ENCODE peak calls at places on chromosomes 6 and 20, in four cellular contexts. V is prostate gland, O is aorta, P is SK-N-SH. Z is an unnamed sample. For H3K27me3, the result is how much of the 10 kb centered on the place peaks cover.

GRCh38 chr6:85360794-85361642 is 88.9 kb upstream of the NT5E start:
- DNase-seq in V (no peak), O (no peak), P (no peak), Z (peak)

GRCh38 chr6:108074057-108074358 is 533 bp downstream of the OSTM1 start:
- DNase-seq in V (no peak), O (no peak), P (no peak), Z (no peak)

GRCh38 chr20:55540486-55540885 is 464.8 kb downstream of the CBLN4 start:
- DNase-seq in V (no peak), O (no peak), P (no peak), Z (no peak)

GRCh38 chr6:137571854-137572253 is 77.7 kb upstream of the OLIG3 start:
- DNase-seq in V (no peak), O (no peak), P (peak), Z (peak)

GRCh38 chr6:29211488-29211887 is 40.8 kb downstream of the OR2J2 start:
- DNase-seq in V (no peak), O (no peak), P (no peak), Z (no peak)

GRCh38 chr20:45339799-45340198 is 8.4 kb downstream of the SDC4 start:
- DNase-seq in V (no peak), O (no peak), P (no peak), Z (no peak)

GRCh38 chr20:31606928-31607639 is 2.0 kb downstream of the ID1 start:
- DNase-seq in V (peak), O (no peak), P (peak), Z (no peak)

GRCh38 chr6:123276439-123277045 is 280.5 kb downstream of the CLVS2 start:
- DNase-seq in V (no peak), O (no peak), P (no peak), Z (no peak)

GRCh38 chr20:61514018-61514755 is 262.1 kb downstream of the CDH4 start:
- DNase-seq in V (no peak), O (peak), P (no peak), Z (no peak)

GRCh38 chr6:50124572-50124971 is 74.8 kb upstream of the DEFB112 start:
- DNase-seq in V (no peak), O (no peak), P (no peak), Z (no peak)

GRCh38 chr6:34243901-34244884 is 4.6 kb downstream of the SMIM29 start:
- DNase-seq in V (no peak), O (peak), P (peak), Z (peak)

GRCh38 chr6:154565331-154565730 is 54.8 kb upstream of the CNKSR3 start:
- DNase-seq in V (no peak), O (no peak), P (no peak), Z (no peak)

GRCh38 chr6:133631421-133631820 is 257.5 kb upstream of the TCF21 start:
- DNase-seq in V (no peak), O (no peak), P (no peak), Z (peak)

GRCh38 chr6:157099912-157100593 is 223.3 kb downstream of the TMEM242 start:
- DNase-seq in V (no peak), O (no peak), P (no peak), Z (no peak)

DNA sequence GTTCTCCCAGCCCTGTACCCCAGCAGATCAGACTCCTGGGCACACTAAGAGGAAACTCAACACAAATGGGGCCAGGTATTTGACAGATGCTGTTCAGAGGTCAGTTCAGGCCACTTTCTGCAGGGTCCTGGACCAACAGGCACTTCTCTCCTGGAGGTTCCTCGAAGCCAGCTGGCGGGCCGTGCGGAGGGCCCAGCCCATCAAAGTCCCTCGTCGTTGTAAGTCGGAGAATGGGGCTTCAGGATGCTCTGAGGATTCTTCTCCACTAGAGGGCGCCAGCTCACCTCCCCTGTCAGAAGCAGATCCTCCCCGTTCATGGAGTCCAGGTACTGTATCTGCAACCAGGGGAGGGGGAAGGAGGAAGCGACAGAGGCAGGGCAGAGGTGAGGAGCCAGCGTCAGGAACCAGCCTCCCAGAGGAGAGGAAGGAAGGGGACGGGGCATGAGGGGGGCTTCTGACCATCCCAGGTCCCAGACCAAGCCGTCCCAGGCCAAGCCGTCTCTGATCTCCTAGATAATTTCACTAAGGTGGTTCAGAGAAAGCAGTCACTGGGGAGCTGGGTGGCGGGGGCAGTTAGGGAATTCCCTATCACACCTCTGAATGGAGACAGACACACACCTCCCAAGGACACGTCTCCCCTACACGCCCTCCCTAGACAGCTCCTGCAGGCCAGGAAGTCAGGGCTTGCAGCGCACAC is 11.7 kb upstream of the FAM83C start:
- DNase-seq in V (peak), O (peak), P (peak), Z (peak)
- H3K27ac ChIP-seq in V (no peak), O (no peak), P (peak), Z (peak)

DNA sequence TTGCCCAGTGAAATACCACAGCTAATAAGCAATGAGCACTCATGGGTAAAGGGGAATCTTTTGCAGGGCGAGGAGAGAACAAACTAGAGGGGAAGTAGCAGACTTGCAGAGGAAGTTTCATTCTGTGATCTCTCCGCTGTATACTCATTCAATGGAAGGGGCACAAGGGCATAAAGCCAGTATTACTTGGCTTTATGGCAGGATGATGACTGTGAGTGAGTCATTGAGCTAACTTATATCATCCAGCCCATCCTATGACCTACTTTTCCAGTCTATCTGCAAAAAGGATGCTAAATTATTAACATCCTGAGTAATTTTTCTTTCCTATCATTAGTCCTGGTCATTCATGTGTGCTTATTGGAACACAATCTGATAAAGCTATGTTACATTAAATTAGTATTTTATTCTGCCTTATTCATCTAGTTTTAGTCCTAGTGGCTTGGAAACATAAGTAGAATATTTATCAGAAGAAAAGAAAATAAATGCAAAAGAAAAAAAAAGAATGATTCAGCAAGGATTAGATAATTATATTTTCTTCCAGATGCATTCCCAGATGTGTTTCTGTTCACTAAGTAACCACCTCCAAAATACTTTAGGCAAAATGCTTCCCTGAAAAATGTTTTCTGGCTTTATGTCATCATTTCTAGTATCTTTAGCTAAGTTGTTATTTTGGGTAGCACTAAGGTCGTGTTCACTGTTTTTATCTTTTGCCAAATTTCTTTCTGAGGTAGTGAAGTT is 471.7 kb downstream of the CDKAL1 start:
- DNase-seq in V (no peak), O (no peak), P (peak), Z (peak)
- H3K4me3 ChIP-seq in V (no peak), O (no peak), P (no peak), Z (no peak)

GRCh38 chr20:59741073-59741472 is 136.7 kb downstream of the PHACTR3 start:
- DNase-seq in V (no peak), O (no peak), P (no peak), Z (no peak)
- H3K27me3 ChIP-seq in V (under half), O (under half), P (under half), Z (under half)

GRCh38 chr6:106731144-106731842 is 101.9 kb downstream of the QRSL1 start:
- DNase-seq in V (no peak), O (no peak), P (no peak), Z (no peak)

GRCh38 chr6:106730672-106731071 is 101.3 kb downstream of the QRSL1 start:
- DNase-seq in V (no peak), O (no peak), P (no peak), Z (no peak)

GRCh38 chr6:106731843-106732160 is 102.4 kb downstream of the QRSL1 start:
- DNase-seq in V (no peak), O (no peak), P (no peak), Z (no peak)

GRCh38 chr6:106729848-106730247 is 100.5 kb downstream of the QRSL1 start:
- DNase-seq in V (no peak), O (no peak), P (no peak), Z (no peak)

DNA sequence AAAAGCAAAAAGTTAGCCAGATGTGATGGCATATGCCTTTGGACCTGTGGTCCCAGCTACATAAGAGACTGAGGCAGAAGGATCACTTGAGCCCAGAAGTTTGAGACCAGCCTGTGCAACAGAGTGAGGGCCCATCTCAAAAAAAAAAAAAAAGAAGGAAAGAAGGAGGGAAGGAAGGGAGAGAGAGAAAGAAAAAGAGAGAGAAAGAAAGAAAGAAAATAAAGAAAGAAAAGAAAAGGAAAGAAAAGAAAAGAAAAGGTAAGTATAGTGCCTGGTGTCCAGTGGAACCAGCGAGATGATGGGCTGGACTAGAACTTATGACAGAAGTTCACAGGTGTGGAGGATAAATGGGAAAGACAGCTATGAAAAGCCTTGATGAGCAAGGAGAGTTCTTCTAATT is 100.9 kb downstream of the QRSL1 start:
- DNase-seq in V (no peak), O (no peak), P (no peak), Z (no peak)
- H3K27ac ChIP-seq in V (no peak), O (no peak), P (no peak), Z (no peak)

DNA sequence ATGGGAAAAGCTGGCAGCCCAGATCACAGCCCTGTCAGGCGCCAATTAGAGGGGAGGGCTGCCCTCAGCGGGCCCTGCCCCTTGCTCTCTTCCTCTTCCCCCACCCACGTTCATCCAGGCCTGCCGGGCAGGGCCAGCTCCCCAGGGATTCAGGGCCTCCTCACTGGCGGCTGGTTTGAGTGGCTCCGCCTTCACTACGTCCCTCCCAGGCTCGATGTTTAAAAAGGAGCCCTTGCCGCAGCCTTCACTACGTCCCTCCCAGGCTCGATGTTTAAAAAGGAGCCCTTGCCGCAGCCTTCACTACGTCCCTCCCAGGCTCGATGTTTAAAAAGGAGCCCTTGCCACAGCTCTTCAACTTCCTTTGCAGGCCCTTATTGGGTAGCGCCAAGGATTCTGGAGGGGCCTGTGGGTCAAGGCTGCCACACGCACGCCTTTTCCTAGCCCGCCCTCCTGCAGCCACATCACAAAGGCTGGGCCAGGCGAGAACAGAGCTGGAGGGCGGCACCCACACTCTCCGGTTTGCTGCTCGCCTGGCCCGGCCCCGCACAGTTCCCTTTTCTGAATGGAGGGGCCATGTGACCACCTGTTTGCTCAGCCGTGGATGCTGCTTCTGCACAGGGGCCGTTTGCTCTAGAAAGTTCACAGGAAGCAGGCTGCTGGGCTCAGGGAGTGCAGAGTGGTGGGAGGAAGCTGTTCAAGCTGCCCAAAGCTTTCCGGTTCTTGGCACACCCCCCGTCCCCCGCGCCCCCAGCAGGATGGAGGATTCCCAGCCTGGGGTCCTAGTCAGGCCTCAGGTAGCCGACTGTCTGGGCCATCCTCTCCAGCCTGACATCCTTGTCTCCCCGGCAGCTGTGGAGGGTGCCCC is 1.6 kb downstream of the SLC17A9 start:
- DNase-seq in V (peak), O (peak), P (no peak), Z (peak)
- H3K4me3 ChIP-seq in V (peak), O (no peak), P (no peak), Z (peak)

DNA sequence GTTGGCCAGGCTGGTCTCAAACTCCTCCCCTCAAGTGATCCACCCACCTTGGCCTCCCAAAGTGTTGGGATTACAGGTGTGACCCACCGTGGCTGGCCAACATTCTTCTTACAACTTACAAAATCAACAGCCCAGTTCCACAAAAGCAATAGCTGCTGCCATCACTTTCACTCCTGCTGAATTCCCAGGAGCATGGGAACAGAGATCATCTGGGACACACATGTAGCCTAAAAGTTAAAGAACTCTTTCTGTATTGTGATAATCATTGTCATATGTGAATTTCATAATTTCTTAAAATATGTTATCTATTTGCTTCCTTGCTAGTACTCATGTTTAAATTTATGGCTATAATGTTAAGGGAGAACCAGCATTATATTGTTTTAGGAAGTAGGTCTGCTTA is 51.7 kb downstream of the NCOA6 start:
- DNase-seq in V (no peak), O (no peak), P (no peak), Z (no peak)
- H3K27me3 ChIP-seq in V (under half), O (under half), P (under half), Z (under half)

GRCh38 chr6:45344900-45345299 is 16.8 kb downstream of the RUNX2 start:
- DNase-seq in V (no peak), O (no peak), P (no peak), Z (no peak)
- H3K27ac ChIP-seq in V (no peak), O (no peak), P (no peak), Z (no peak)

DNA sequence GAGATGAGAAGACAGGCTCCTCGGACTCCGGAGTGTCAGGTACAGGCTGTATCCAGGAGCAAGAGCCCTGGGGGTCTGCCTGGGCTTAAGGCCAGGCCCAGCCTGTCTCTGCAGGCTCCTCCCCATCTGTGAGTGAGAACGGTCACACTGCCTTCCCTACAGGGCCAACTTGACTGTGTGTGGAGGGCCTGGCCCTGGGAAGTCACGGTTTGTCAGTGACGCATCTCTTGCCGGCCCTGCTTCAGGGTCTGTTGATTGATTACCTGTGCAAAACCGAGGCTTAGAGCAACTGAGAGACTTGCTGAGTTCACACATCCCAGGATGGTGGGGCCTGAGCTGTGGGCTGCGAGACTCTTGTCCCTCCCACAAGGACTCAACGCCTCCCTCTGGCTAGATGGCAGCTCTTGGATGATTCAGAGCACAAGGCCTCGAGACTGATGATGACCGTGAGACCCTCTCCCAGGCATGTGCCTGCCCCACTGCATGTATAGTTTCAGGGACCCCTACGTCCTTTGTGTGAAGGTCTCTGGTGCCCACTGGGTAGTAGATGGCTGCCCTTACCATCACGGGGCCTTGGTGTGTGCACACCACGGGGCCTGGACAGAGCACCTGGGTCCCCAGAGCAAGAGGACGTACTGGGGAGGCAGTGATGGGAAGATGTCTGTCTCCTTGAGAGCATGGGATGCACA is 6.0 kb downstream of the RBM38 start:
- DNase-seq in V (no peak), O (peak), P (no peak), Z (no peak)
- H3K4me3 ChIP-seq in V (no peak), O (no peak), P (no peak), Z (no peak)

GRCh38 chr20:63182425-63182824 is 33.5 kb downstream of the YTHDF1 start:
- DNase-seq in V (no peak), O (no peak), P (no peak), Z (no peak)

GRCh38 chr20:63183422-63184146 is 32.3 kb downstream of the YTHDF1 start:
- DNase-seq in V (peak), O (no peak), P (peak), Z (peak)

GRCh38 chr20:63180541-63181185 is 35.3 kb downstream of the YTHDF1 start:
- DNase-seq in V (no peak), O (no peak), P (peak), Z (no peak)

GRCh38 chr20:63181226-63181625 is 34.7 kb downstream of the YTHDF1 start:
- DNase-seq in V (no peak), O (no peak), P (no peak), Z (no peak)

GRCh38 chr20:63182946-63183415 is 33.0 kb downstream of the YTHDF1 start:
- DNase-seq in V (no peak), O (no peak), P (no peak), Z (no peak)
- H3K27me3 ChIP-seq in V (under half), O (under half), P (under half), Z (under half)

DNA sequence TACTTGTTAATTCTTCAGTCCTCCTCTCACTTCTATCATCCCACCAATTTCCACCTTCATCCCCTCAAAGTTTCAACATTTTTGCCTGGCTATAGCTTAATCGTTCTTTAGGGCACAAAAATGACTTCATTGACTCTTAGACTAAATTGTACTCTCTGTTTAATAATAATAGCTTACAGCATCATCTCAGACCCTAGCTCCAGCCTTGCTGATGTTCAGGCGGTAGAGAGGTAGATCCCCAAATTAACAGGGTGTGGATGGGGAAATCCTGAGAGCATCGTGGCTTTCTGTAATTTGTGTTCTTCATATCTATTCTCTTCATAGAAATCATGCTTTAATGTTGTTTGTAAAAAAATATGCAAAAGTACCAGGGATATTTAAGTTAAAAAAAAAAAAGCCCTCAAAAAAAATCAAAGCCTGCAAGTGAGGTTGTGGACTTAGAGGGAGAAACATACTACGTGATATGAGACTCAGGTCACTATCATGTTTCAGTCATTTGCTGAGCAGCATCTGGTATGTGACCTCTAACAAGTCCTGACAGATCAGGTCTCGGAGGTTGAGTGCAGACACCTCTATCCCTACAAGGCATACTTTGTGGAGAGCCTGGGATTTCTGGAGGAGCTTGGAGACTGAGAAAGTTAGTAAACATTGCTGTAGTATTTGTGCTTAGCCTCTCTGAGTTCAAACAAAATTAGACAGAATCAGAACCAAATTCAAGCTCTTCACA is 1063.3 kb upstream of the CITED2 start:
- DNase-seq in V (no peak), O (no peak), P (no peak), Z (no peak)
- H3K27ac ChIP-seq in V (no peak), O (no peak), P (no peak), Z (no peak)